ENCODE peak calls at places on chromosome 2, in seven cellular contexts. E is Peyer's patch, Z is left lung, U is H1, X is neural progenitor cell, H is HCT116, V is spleen. B is an unnamed sample. For H3K4me1 and H3K9me3, the result is how much of the 10 kb centered on the place peaks cover.

GRCh38 chr2:218005486-218005885 is 2.7 kb upstream of the TNS1 start:
- DNase-seq in H (no peak), Z (no peak), U (no peak), E (no peak), V (no peak), X (no peak), B (no peak)

GRCh38 chr2:207230261-207231105 is 64.7 kb upstream of the KLF7 start:
- DNase-seq in V (no peak), E (no peak), H (peak), X (peak), U (peak), Z (no peak), B (peak)

GRCh38 chr2:60882971-60883753 is 1.8 kb downstream of the REL start:
- DNase-seq in U (no peak), Z (peak), V (no peak), X (peak), E (peak), H (no peak), B (peak)

GRCh38 chr2:17245921-17246320 is 272.3 kb downstream of the RAD51AP2 start:
- DNase-seq in H (no peak), X (no peak), U (no peak), V (no peak), E (no peak), Z (no peak), B (no peak)

GRCh38 chr2:145088733-145089132 is 568.8 kb upstream of the ZEB2 start:
- DNase-seq in X (no peak), H (no peak), E (no peak), Z (no peak), U (no peak), V (no peak), B (no peak)

GRCh38 chr2:127348421-127349000 is 39.3 kb downstream of the MAP3K2 start:
- DNase-seq in E (no peak), V (no peak), H (no peak), Z (no peak), X (no peak), U (no peak), B (no peak)

GRCh38 chr2:61978522-61978921 is 73.0 kb downstream of the COMMD1 start:
- DNase-seq in X (no peak), H (no peak), Z (peak), U (no peak), V (no peak), E (no peak), B (no peak)

GRCh38 chr2:147910990-147911473 is 66.2 kb downstream of the ACVR2A start:
- DNase-seq in Z (no peak), U (no peak), V (no peak), H (peak), X (peak), E (no peak), B (peak)

GRCh38 chr2:9001229-9001628 is 2.3 kb downstream of the MBOAT2 start:
- DNase-seq in U (no peak), H (no peak), Z (no peak), X (no peak), E (no peak), V (no peak), B (no peak)

GRCh38 chr2:120360307-120360855 is 14.4 kb downstream of the INHBB start:
- DNase-seq in U (no peak), V (no peak), X (no peak), E (no peak), Z (no peak), H (no peak), B (no peak)

GRCh38 chr2:232418466-232419244 is 12.0 kb downstream of the ALPG start:
- DNase-seq in Z (no peak), V (peak), E (no peak), H (no peak), U (peak), X (peak), B (peak)

GRCh38 chr2:44715671-44716077 is 225.8 kb upstream of the SIX3 start:
- DNase-seq in E (no peak), X (peak), U (no peak), Z (no peak), V (no peak), H (peak), B (peak)

GRCh38 chr2:170368370-170368769 is 190.4 kb downstream of the MYO3B start:
- DNase-seq in Z (no peak), U (no peak), E (no peak), V (no peak), X (no peak), H (no peak), B (no peak)

GRCh38 chr2:195613922-195614321 is 43.1 kb upstream of the SLC39A10 start:
- DNase-seq in U (no peak), E (no peak), Z (no peak), H (no peak), X (no peak), V (no peak), B (no peak)

GRCh38 chr2:114543106-114543806 is 100.8 kb downstream of the DPP10 start:
- DNase-seq in X (peak), V (no peak), E (peak), U (no peak), Z (peak), H (no peak), B (peak)

GRCh38 chr2:67451086-67451832 is 54.1 kb downstream of the ETAA1 start:
- DNase-seq in E (no peak), V (no peak), H (no peak), X (no peak), U (no peak), Z (no peak), B (no peak)

GRCh38 chr2:11757101-11757500 is 10.7 kb downstream of the LPIN1 start:
- DNase-seq in Z (no peak), U (no peak), H (no peak), X (no peak), E (no peak), V (no peak), B (no peak)
- H3K4me1 ChIP-seq in Z (under half), U (under half), H (under half), X (under half), E (under half), V (half or more), B (under half)

DNA sequence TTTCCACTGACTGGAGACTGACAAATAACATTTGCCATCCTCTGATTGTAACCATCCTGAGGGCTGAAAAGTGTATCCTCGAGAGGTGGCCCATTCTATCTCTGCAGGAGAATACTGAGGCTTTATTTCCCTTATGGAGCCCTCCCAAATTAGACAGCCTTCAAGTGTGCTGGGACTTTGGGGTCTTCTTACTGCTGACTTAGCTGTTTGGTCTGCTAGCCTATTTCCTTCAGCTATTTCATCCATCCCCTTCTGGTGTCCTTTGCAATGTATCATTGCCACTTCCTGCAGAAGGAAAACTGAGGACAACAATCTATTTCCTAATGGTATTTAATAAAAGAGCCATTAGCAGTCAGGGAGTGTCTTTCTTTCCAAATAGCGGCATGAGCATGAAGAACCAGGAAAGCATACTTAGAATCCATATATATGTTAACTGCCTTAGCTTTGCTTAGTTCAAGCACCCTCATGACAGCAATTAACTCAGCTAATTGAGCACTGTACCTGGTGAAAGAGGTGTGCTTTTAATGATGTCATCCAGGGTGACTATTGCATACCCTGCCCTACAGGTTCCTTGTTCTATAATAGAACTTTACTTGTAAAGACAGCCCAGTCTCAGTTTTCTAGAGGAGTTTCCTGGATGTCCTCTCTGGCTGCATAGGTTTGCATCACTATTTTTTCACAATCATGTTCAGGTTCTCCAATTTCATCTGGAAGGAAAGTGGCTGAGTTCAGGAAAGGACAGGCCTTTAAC is 24.0 kb downstream of the CMPK2 start:
- DNase-seq in U (no peak), E (no peak), H (no peak), V (no peak), Z (no peak), X (no peak), B (no peak)
- H3K9me3 ChIP-seq in U (half or more), E (under half), H (under half), V (under half), Z (under half), X (under half), B (under half)

GRCh38 chr2:95323347-95324155 is 26.4 kb downstream of the KCNIP3 start:
- DNase-seq in H (peak), V (no peak), X (peak), Z (no peak), U (peak), E (no peak), B (peak)
- TF ChIP-seq CTCF in H (peak), V (no peak), X (peak), Z (peak), U (peak), E (peak), B (peak)

GRCh38 chr2:177730363-177730762 is 337.8 kb downstream of the AGPS start:
- DNase-seq in Z (no peak), E (no peak), U (no peak), V (no peak), H (no peak), X (no peak), B (no peak)

GRCh38 chr2:177731384-177731783 is 338.8 kb downstream of the AGPS start:
- DNase-seq in V (no peak), Z (no peak), X (peak), E (no peak), U (peak), H (no peak), B (peak)

GRCh38 chr2:177728920-177729319 is 336.3 kb downstream of the AGPS start:
- DNase-seq in V (no peak), E (no peak), Z (no peak), H (no peak), X (no peak), U (no peak), B (no peak)

GRCh38 chr2:177733322-177733855 is 339.2 kb downstream of the PDE11A start:
- DNase-seq in X (peak), E (no peak), H (no peak), Z (no peak), U (no peak), V (no peak), B (no peak)

GRCh38 chr2:177730792-177731191 is 338.2 kb downstream of the AGPS start:
- DNase-seq in Z (no peak), U (no peak), E (no peak), H (no peak), V (no peak), X (no peak), B (no peak)
- H3K4me1 ChIP-seq in Z (under half), U (under half), E (under half), H (under half), V (under half), X (half or more), B (under half)

GRCh38 chr2:11936761-11937160 is 190.3 kb downstream of the LPIN1 start:
- DNase-seq in U (no peak), H (no peak), X (no peak), V (no peak), Z (no peak), E (no peak), B (no peak)
- H3K9me3 ChIP-seq in U (under half), H (under half), X (under half), V (under half), Z (under half), E (under half), B (under half)

DNA sequence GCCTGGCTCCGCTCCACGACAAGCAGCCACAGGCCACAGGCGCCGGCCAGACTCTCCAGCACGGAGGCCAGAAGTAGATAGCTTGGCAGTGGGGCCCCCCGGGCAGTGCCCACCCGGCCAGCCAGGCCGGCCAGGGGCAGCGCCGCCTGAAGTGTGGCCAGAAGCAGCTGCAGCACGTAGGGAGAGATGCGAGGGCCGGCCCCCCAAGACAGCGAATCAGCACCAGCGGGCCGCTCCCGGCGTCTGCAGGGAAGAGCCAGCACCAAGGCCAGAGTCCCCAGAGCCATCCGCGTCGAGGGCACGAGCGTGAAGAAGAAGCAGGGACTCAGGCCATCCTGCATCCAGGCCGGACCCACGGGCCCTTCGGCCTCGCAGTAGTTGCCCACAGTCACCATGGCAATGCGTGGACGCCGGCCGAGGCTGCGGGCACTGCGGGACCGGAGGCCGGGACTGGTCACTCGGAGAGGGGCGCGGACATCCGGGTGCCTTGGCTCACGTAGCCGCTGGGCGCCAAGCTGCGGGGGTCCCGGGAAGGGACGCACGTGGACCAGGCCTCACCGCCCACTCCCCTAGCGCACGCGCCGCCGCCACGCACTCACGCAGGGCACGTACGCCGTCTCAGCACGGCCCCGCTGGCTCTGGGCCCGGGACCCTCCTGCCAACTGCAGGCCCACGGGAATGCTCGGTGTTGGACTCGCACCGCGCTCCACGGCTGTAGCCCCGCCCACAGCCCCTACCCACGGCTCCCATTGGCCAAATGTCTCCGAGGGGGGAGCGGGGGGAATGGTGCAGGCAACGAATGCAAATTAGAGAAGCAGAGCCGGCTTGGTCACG is at the start of gene ABCB6:
- DNase-seq in Z (peak), X (peak), E (peak), V (peak), H (peak), U (peak), B (peak)
- TF ChIP-seq CTCF in Z (no peak), X (no peak), E (no peak), V (no peak), H (no peak), U (no peak), B (no peak)

DNA sequence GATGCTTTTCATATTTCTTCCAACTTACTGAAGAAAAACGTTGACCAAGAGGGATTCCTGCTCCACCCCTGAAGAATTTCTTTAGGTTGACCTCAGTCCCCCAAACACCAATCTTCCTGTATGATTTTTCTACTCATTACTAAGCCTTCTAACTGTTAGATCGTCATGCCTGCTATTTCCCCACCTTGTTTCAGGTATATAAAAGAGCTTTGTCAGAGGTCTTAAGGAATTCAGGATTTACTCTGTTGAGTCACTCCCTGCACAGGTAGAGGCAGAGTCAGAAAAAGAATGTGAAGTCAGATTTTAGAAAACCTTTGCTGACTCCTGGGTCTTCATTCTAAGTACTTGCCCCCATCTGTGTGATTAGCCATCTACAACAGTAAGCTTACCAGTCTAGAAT is 83.8 kb upstream of the NOSTRIN start:
- DNase-seq in V (no peak), E (no peak), Z (no peak), H (no peak), X (no peak), U (no peak), B (no peak)
- H3K4me1 ChIP-seq in V (under half), E (under half), Z (under half), H (under half), X (under half), U (under half), B (under half)

GRCh38 chr2:74954500-74954874 is 4.0 kb upstream of the POLE4 start:
- DNase-seq in H (no peak), Z (no peak), E (no peak), X (no peak), U (no peak), V (no peak), B (no peak)

GRCh38 chr2:74951211-74951754 is 7.2 kb upstream of the POLE4 start:
- DNase-seq in V (no peak), E (no peak), X (no peak), U (no peak), Z (no peak), H (no peak), B (no peak)

GRCh38 chr2:74947703-74948102 is 10.7 kb upstream of the POLE4 start:
- DNase-seq in Z (no peak), X (peak), H (no peak), V (no peak), E (no peak), U (peak), B (peak)

GRCh38 chr2:74953796-74954499 is 4.5 kb upstream of the POLE4 start:
- DNase-seq in V (no peak), X (no peak), U (no peak), E (no peak), Z (no peak), H (no peak), B (no peak)

DNA sequence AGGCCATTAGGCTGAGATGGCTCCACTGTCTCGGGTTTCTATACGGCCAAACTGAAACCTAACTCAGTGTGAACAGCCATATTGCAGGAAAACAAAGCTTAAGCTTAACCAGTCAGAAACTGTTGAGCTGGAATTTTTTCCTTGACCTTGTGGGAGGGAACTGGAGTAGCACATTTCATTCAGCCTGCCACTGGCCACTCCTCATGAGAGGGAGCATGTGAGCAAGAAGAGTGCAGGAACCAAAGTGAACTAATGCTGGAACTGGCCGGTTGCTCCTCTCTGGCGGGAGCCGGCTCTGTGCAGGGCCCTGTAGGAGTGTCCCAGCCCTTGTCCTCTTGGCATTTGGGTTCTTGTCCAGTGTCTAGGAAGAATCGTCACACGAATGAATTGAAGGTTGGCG is 5.9 kb upstream of the POLE4 start:
- DNase-seq in X (no peak), U (no peak), V (no peak), H (no peak), Z (no peak), E (no peak), B (no peak)
- H3K9me3 ChIP-seq in X (under half), U (under half), V (under half), H (under half), Z (under half), E (under half), B (under half)

GRCh38 chr2:237711458-237712150 is 84.2 kb downstream of the LRRFIP1 start:
- DNase-seq in H (no peak), X (no peak), E (no peak), U (peak), Z (no peak), V (no peak), B (no peak)

GRCh38 chr2:237717366-237718276 is 81.0 kb upstream of the RBM44 start:
- DNase-seq in Z (no peak), E (no peak), U (no peak), H (no peak), X (no peak), V (no peak), B (peak)

GRCh38 chr2:237715459-237715947 is 83.1 kb upstream of the RBM44 start:
- DNase-seq in H (no peak), U (no peak), X (no peak), Z (no peak), V (no peak), E (peak), B (peak)

GRCh38 chr2:237712477-237713377 is 85.3 kb downstream of the LRRFIP1 start:
- DNase-seq in U (peak), Z (no peak), X (no peak), E (no peak), V (no peak), H (no peak), B (no peak)

GRCh38 chr2:237714690-237715458 is 83.7 kb upstream of the RBM44 start:
- DNase-seq in V (no peak), H (no peak), X (peak), U (no peak), Z (no peak), E (no peak), B (no peak)
- TF ChIP-seq CTCF in V (no peak), H (no peak), X (no peak), U (no peak), Z (no peak), E (no peak), B (no peak)